ENCODE peak calls at places on chromosomes 6 and 20, in seven cellular contexts. H is adrenal gland, M is heart left ventricle, N is suprapubic skin, B is ovary, Q is A549, E is uterus. V is an unnamed sample.

GRCh38 chr6:150567823-150568383 is 31.8 kb upstream of the PLEKHG1 start:
- DNase-seq in N (no peak), B (no peak), Q (no peak), M (peak), E (no peak), H (no peak), V (no peak)

GRCh38 chr6:157632821-157633220 is 190.2 kb upstream of the SNX9 start:
- DNase-seq in H (no peak), Q (no peak), E (peak), M (no peak), B (no peak), N (no peak), V (no peak)

GRCh38 chr20:17315491-17316231 is 88.8 kb downstream of the PCSK2 start:
- DNase-seq in Q (no peak), N (no peak), H (no peak), M (no peak), B (no peak), E (no peak), V (no peak)

GRCh38 chr20:5524886-5525285 is 208.1 kb upstream of the PROKR2 start:
- DNase-seq in M (no peak), Q (no peak), H (no peak), E (no peak), N (no peak), B (no peak), V (no peak)

GRCh38 chr20:33166533-33167113 is 1.3 kb upstream of the BPIFA2 start:
- DNase-seq in N (no peak), Q (no peak), B (no peak), H (no peak), M (no peak), E (no peak), V (no peak)

GRCh38 chr6:69232506-69233194 is 564.2 kb downstream of the LMBRD1 start:
- DNase-seq in Q (peak), B (peak), M (peak), H (peak), E (peak), N (no peak), V (no peak)

GRCh38 chr20:36956674-36957073 is 5.2 kb upstream of the SAMHD1 start:
- DNase-seq in B (no peak), E (no peak), N (no peak), M (no peak), H (no peak), Q (no peak), V (no peak)

GRCh38 chr6:134432036-134432435 is 114.1 kb upstream of the SGK1 start:
- DNase-seq in M (no peak), E (no peak), B (no peak), Q (no peak), N (no peak), H (no peak), V (no peak)

GRCh38 chr6:14180609-14181008 is 63.0 kb downstream of the CD83 start:
- DNase-seq in N (no peak), E (no peak), H (no peak), B (no peak), Q (no peak), M (no peak), V (no peak)

GRCh38 chr6:148723484-148723883 is 23.3 kb upstream of the UST start:
- DNase-seq in N (no peak), B (no peak), M (no peak), E (no peak), Q (no peak), H (no peak), V (no peak)

GRCh38 chr6:62516287-62517152 is 230.5 kb upstream of the KHDRBS2 start:
- DNase-seq in M (no peak), N (no peak), H (no peak), B (no peak), Q (no peak), E (no peak), V (no peak)
- H3K4me3 ChIP-seq in M (no peak), N (no peak), H (no peak), B (no peak), Q (no peak), E (no peak), V (no peak)

GRCh38 chr20:2475850-2476741 is 5.5 kb upstream of the SNRPB start:
- DNase-seq in B (no peak), M (no peak), N (no peak), H (no peak), E (no peak), Q (no peak), V (no peak)

GRCh38 chr20:2480381-2480780 is 9.8 kb upstream of the SNRPB start:
- DNase-seq in B (no peak), E (no peak), N (no peak), M (no peak), Q (no peak), H (no peak), V (no peak)

GRCh38 chr20:2476742-2477615 is 6.4 kb upstream of the SNRPB start:
- DNase-seq in H (no peak), E (no peak), N (no peak), B (no peak), M (no peak), Q (no peak), V (no peak)
- TF ChIP-seq CTCF in H (no peak), E (no peak), N (no peak), B (no peak), M (no peak), Q (peak), V (no peak)

GRCh38 chr6:3940703-3941102 is 91.5 kb downstream of the FAM50B start:
- DNase-seq in B (no peak), N (no peak), Q (no peak), M (no peak), H (no peak), E (no peak), V (no peak)

GRCh38 chr6:3939964-3940363 is 90.8 kb downstream of the FAM50B start:
- DNase-seq in E (no peak), N (no peak), B (no peak), Q (no peak), M (no peak), H (no peak), V (no peak)

GRCh38 chr6:3939559-3939958 is 90.4 kb downstream of the FAM50B start:
- DNase-seq in B (no peak), E (no peak), N (no peak), M (no peak), Q (no peak), H (no peak), V (no peak)

GRCh38 chr6:3943373-3943772 is 94.2 kb downstream of the FAM50B start:
- DNase-seq in H (peak), N (no peak), Q (no peak), B (peak), M (peak), E (peak), V (no peak)

DNA sequence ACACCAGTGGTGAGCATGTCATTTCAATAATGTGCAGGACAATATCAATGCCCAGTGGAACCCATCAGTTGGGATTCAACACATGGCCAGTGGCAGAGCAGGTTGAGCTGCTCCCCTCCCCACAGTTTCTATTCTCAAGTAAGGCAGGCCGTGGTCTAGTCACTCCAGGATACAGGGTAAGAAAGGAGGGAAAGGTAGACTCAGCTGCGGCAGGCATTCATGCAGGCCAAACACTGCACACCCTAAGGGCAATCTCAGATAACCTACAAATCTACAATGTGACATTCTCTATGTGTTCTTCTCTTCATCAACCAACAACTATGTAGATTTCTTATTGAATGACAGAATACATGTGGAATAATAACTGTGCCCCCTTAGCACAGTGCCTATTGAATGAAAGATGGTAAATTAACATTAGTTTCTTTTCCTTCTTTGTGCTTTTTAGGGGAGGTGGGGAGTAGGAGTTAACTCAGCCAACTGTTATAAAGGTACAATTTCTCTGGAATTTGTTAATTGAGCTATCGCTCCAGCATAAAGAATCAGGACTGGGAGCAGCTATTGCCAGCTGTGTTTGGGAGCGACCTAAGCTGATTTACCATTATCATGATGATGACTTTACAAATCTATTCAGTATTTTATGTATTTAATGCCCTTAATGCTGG is 89.7 kb downstream of the FAM50B start:
- DNase-seq in B (no peak), H (no peak), N (no peak), Q (no peak), E (no peak), M (no peak), V (no peak)
- TF ChIP-seq POLR2A in B (no peak), H (no peak), N (no peak), Q (no peak), E (no peak), M (no peak), V (no peak)

GRCh38 chr6:100763617-100764016 is 117.5 kb downstream of the ASCC3 start:
- DNase-seq in H (no peak), B (no peak), N (no peak), Q (no peak), M (no peak), E (no peak), V (no peak)

GRCh38 chr6:100774681-100775080 is 106.4 kb downstream of the ASCC3 start:
- DNase-seq in M (no peak), E (no peak), B (no peak), H (no peak), N (no peak), Q (no peak), V (no peak)

DNA sequence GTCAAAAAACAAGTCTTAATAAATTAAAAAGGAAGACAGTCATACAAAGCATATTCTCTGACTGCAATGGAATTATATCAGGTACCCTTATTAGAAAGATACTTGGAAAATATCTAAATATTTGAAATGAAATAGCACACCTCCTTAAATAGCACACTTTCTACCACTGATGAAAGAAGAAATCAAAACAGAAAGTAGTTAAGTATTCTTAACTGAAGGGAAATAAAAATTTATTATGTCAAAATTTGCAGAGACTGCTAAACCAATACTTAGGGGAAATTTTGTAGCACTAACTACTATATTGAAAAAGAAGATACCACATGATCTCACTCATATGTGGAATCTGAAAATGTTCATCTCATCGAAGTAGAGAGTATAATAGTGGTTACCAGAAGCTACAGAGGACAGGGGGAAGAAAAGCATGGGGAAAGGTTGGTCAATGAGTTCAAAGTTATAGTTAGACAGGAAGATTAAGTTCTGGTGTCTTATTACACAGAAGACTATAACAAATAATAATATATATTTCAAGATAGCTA is 112.2 kb downstream of the ASCC3 start:
- DNase-seq in Q (no peak), B (no peak), N (no peak), M (no peak), E (no peak), H (no peak), V (no peak)
- H3K4me3 ChIP-seq in Q (no peak), B (no peak), N (no peak), M (no peak), E (no peak), H (no peak), V (no peak)

DNA sequence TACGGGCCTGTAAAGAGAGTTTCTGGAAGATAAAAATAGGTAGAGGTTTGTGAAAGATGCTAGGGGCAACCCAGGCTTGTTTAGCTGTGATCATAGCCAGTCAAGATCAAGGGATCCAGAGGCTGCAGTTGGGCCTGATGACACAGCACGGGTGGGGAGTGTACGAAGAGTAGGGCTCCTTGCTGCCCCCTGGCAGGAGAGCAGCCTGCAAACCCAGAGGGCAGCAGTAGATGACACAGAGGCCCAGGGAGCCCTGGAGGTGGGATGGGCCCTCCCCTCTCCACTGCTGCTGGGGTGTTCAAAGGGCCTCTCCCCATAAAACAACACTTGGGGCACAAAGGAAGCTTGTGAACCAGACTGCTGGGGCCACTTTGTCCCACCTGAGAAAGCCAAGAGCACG is 47.2 kb downstream of the VEGFA start:
- DNase-seq in H (no peak), N (no peak), Q (peak), B (no peak), M (peak), E (no peak), V (no peak)
- TF ChIP-seq CTCF in H (peak), N (no peak), Q (peak), B (no peak), M (peak), E (no peak), V (no peak)

GRCh38 chr6:93821953-93822352 is 402.6 kb upstream of the EPHA7 start:
- DNase-seq in H (no peak), Q (no peak), B (no peak), N (no peak), E (no peak), M (no peak), V (no peak)

GRCh38 chr6:93820465-93821082 is 401.2 kb upstream of the EPHA7 start:
- DNase-seq in E (no peak), N (no peak), M (no peak), H (no peak), Q (no peak), B (no peak), V (no peak)

GRCh38 chr6:93822434-93823265 is 403.3 kb upstream of the EPHA7 start:
- DNase-seq in H (no peak), E (no peak), M (no peak), Q (no peak), B (no peak), N (no peak), V (no peak)

GRCh38 chr6:93817937-93818336 is 398.6 kb upstream of the EPHA7 start:
- DNase-seq in N (no peak), E (no peak), Q (no peak), B (no peak), M (no peak), H (no peak), V (no peak)

DNA sequence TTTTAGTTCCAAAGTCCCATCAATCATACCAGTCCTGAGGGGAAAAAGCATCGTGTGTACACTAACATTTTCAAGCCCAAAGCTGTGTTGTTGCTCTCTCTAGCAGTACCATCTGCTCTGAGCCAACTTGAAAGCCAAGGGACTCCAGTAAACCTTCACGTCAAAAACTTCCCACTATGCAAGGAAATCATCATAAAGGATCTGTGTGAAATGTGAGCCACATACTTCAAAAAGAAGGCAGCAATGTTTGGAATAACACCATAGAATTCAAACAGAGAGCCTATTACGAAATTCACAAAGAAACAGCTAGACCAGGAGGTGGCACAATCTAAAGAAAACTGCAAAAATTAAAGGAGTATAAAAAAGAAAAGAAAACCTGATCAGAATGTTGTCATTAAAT is 399.8 kb upstream of the EPHA7 start:
- DNase-seq in M (no peak), H (no peak), N (no peak), Q (no peak), B (no peak), E (no peak), V (no peak)
- TF ChIP-seq POLR2A in M (no peak), H (no peak), N (no peak), Q (no peak), B (no peak), E (no peak), V (no peak)

GRCh38 chr20:3798908-3799248 is 2.8 kb downstream of the CDC25B start:
- DNase-seq in H (no peak), Q (no peak), N (peak), M (peak), E (no peak), B (no peak), V (no peak)

GRCh38 chr20:3797592-3798404 is 1.7 kb downstream of the CDC25B start:
- DNase-seq in N (peak), M (peak), Q (no peak), B (peak), E (no peak), H (no peak), V (no peak)

GRCh38 chr20:3796477-3797225 is 541 bp downstream of the CDC25B start:
- DNase-seq in N (peak), H (no peak), M (peak), E (no peak), Q (no peak), B (no peak), V (no peak)

GRCh38 chr20:3797226-3797545 is 1.1 kb downstream of the CDC25B start:
- DNase-seq in M (peak), E (no peak), B (peak), Q (no peak), N (peak), H (no peak), V (no peak)

DNA sequence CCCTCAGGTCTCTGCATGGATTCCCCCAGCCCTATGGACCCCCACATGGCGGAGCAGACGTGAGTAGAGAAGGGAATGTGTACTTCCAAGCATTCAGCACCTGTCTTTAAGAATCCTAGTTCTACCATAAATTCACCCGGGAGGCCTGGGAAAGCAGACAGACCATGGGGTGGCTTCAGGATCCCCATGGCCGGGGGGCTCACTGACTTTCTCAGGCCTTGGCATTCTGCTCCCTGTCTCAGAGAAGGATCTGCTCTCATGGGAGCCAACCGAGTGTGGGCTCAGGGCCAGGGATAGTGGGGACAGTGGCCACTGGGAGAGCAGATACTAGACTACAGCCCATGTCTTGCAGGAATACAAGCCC is 2.3 kb downstream of the CDC25B start:
- DNase-seq in N (peak), M (peak), E (no peak), B (peak), H (no peak), Q (no peak), V (no peak)
- H3K4me3 ChIP-seq in N (peak), M (no peak), E (no peak), B (no peak), H (no peak), Q (peak), V (no peak)

DNA sequence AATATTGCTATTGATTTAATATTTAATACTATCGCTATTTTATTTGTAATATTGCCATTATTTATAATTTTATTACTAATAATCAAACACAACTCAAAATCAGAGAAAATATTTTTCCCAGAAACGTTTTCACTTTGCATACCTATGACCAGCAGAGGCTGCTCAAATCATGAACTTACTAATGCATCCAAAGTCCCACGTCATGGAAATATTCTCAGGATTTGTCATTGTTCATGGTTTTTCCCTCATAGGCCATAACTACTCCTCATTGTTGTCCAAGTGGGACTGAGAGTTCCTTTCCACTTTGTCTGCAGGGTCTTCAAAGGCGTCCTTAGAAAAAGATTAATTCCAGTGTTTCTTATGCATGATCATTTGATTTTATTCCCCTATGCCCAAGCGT is 344.8 kb downstream of the THBS2 start:
- DNase-seq in N (no peak), Q (peak), M (no peak), H (no peak), E (no peak), B (no peak), V (no peak)
- TF ChIP-seq CTCF in N (no peak), Q (peak), M (no peak), H (no peak), E (peak), B (peak), V (no peak)

DNA sequence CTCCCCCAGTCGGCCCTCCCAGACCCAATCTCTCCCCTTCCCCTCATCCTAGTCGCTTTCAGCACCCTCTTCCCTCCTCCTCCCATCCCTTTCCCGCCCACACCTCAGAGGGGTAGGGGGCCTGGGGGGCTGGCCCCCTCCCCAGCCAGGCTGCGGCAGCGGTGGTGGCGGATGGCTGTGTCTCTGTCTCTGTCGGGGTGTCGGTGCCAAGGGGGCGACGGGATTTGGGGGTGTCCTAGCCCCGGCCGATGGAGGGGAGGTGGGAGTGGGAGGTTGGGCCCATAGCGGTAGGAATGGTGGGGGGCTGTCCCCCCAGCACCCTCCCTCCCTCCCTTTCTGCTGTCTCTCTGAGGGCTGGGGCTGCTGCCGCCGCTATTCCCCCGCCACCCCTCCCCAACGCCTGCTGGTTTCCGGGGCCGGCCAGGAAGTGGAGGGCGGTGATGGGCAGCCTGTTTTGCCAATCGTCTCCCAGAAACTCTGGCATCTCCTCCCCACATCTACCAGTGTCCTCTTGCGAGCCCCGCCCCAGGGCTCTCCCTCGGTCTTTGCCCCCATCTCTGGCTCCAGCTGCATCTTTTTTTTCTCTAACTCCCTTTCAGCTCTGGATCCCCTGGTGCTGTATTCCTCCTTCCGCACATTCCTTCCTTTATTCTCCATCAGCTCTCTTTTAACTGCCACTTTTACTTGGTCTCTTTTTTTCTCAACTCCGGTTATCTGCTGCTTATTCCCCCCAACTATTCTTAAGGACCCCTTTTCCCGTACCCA is at the start of gene AGPAT1:
- DNase-seq in N (peak), M (peak), Q (peak), E (peak), H (peak), B (peak), V (peak)
- TF ChIP-seq POLR2A in N (no peak), M (no peak), Q (peak), E (peak), H (peak), B (peak), V (peak)

V was measured in lower leg skin.